ENCODE peak calls at places on chromosomes 12 and 14, in six cellular contexts. One of them, this sample, is unnamed.

GRCh38 chr12:119296535-119296934 is 38.0 kb upstream of the CCDC60 start:
- DNase-seq in ovary: no peak
- DNase-seq in thyroid gland: no peak
- DNase-seq in prostate gland: peak
- DNase-seq in IMR-90: no peak
- DNase-seq in tibial nerve: no peak
- DNase-seq in this sample: no peak

GRCh38 chr12:49558526-49558925 is 9.4 kb downstream of the MCRS1 start:
- DNase-seq in ovary: no peak
- DNase-seq in thyroid gland: no peak
- DNase-seq in IMR-90: no peak
- DNase-seq in prostate gland: no peak
- DNase-seq in tibial nerve: no peak
- DNase-seq in this sample: no peak

GRCh38 chr14:38987781-38988180 is 115.3 kb downstream of the SEC23A start:
- DNase-seq in tibial nerve: no peak
- DNase-seq in IMR-90: no peak
- DNase-seq in thyroid gland: no peak
- DNase-seq in prostate gland: no peak
- DNase-seq in ovary: no peak
- DNase-seq in this sample: no peak

GRCh38 chr12:27273114-27273513 is 29.0 kb downstream of the STK38L start:
- DNase-seq in IMR-90: no peak
- DNase-seq in tibial nerve: no peak
- DNase-seq in prostate gland: no peak
- DNase-seq in thyroid gland: no peak
- DNase-seq in ovary: no peak
- DNase-seq in this sample: no peak

GRCh38 chr14:29637406-29637805 is 290.2 kb downstream of the PRKD1 start:
- DNase-seq in thyroid gland: peak
- DNase-seq in IMR-90: peak
- DNase-seq in tibial nerve: peak
- DNase-seq in prostate gland: peak
- DNase-seq in ovary: peak
- DNase-seq in this sample: peak

GRCh38 chr12:14618990-14619389 is 51.3 kb upstream of the PLBD1 start:
- DNase-seq in IMR-90: peak
- DNase-seq in ovary: no peak
- DNase-seq in prostate gland: no peak
- DNase-seq in thyroid gland: no peak
- DNase-seq in tibial nerve: no peak
- DNase-seq in this sample: no peak

GRCh38 chr12:82524020-82524419 is 162.7 kb upstream of the TMTC2 start:
- DNase-seq in IMR-90: no peak
- DNase-seq in thyroid gland: no peak
- DNase-seq in prostate gland: no peak
- DNase-seq in ovary: no peak
- DNase-seq in tibial nerve: no peak
- DNase-seq in this sample: no peak

GRCh38 chr12:91923864-91924263 is 221.8 kb downstream of the BTG1 start:
- DNase-seq in ovary: peak
- DNase-seq in prostate gland: no peak
- DNase-seq in IMR-90: no peak
- DNase-seq in tibial nerve: no peak
- DNase-seq in thyroid gland: no peak
- DNase-seq in this sample: no peak

GRCh38 chr12:104424955-104425354 is 31.8 kb upstream of the CHST11 start:
- DNase-seq in prostate gland: no peak
- DNase-seq in IMR-90: no peak
- DNase-seq in thyroid gland: no peak
- DNase-seq in tibial nerve: no peak
- DNase-seq in ovary: no peak
- DNase-seq in this sample: no peak

GRCh38 chr12:24198936-24199644 is 249.6 kb upstream of the SOX5 start:
- DNase-seq in ovary: no peak
- DNase-seq in prostate gland: no peak
- DNase-seq in thyroid gland: no peak
- DNase-seq in tibial nerve: no peak
- DNase-seq in IMR-90: no peak
- DNase-seq in this sample: no peak

GRCh38 chr12:49092086-49092815 is 2.4 kb downstream of the DHH start:
- DNase-seq in tibial nerve: peak
- DNase-seq in IMR-90: peak
- DNase-seq in thyroid gland: peak
- DNase-seq in prostate gland: no peak
- DNase-seq in ovary: peak
- DNase-seq in this sample: peak

GRCh38 chr14:100539319-100539645 is 47.9 kb downstream of the BEGAIN start:
- DNase-seq in thyroid gland: no peak
- DNase-seq in tibial nerve: no peak
- DNase-seq in ovary: no peak
- DNase-seq in prostate gland: no peak
- DNase-seq in IMR-90: no peak
- DNase-seq in this sample: no peak

GRCh38 chr14:69154779-69155178 is 1.9 kb upstream of the DCAF5 start:
- DNase-seq in prostate gland: no peak
- DNase-seq in tibial nerve: no peak
- DNase-seq in IMR-90: no peak
- DNase-seq in thyroid gland: peak
- DNase-seq in ovary: no peak
- DNase-seq in this sample: no peak

GRCh38 chr14:103749452-103749851 is 33.8 kb downstream of the ZFYVE21 start:
- DNase-seq in IMR-90: no peak
- DNase-seq in tibial nerve: no peak
- DNase-seq in thyroid gland: no peak
- DNase-seq in ovary: no peak
- DNase-seq in prostate gland: no peak
- DNase-seq in this sample: no peak

GRCh38 chr14:99792551-99793212 is 531 bp upstream of the EML1 start:
- DNase-seq in IMR-90: peak
- DNase-seq in prostate gland: peak
- DNase-seq in tibial nerve: no peak
- DNase-seq in ovary: no peak
- DNase-seq in thyroid gland: peak
- DNase-seq in this sample: no peak

GRCh38 chr12:129635003-129635685 is 268.7 kb downstream of the TMEM132D start:
- DNase-seq in tibial nerve: no peak
- DNase-seq in IMR-90: no peak
- DNase-seq in prostate gland: no peak
- DNase-seq in thyroid gland: no peak
- DNase-seq in ovary: no peak
- DNase-seq in this sample: no peak

GRCh38 chr12:14768823-14769405 is 34.4 kb downstream of the WBP11 start:
- DNase-seq in tibial nerve: no peak
- DNase-seq in prostate gland: no peak
- DNase-seq in thyroid gland: peak
- DNase-seq in ovary: peak
- DNase-seq in IMR-90: peak
- DNase-seq in this sample: no peak

GRCh38 chr14:72792051-72792788 is 101.7 kb downstream of the DPF3 start:
- DNase-seq in tibial nerve: no peak
- DNase-seq in prostate gland: no peak
- DNase-seq in IMR-90: no peak
- DNase-seq in thyroid gland: no peak
- DNase-seq in ovary: peak
- DNase-seq in this sample: peak

GRCh38 chr14:70808402-70809237 is 693 bp downstream of the MAP3K9 start:
- DNase-seq in IMR-90: no peak
- DNase-seq in tibial nerve: no peak
- DNase-seq in thyroid gland: peak
- DNase-seq in ovary: peak
- DNase-seq in prostate gland: peak
- DNase-seq in this sample: no peak

GRCh38 chr12:54032627-54033100 is at the start of gene HOXC5:
- DNase-seq in thyroid gland: peak
- DNase-seq in tibial nerve: peak
- DNase-seq in ovary: peak
- DNase-seq in IMR-90: peak
- DNase-seq in prostate gland: peak
- DNase-seq in this sample: no peak

GRCh38 chr14:64201931-64202330 is 92.2 kb downstream of the ESR2 start:
- DNase-seq in prostate gland: no peak
- DNase-seq in thyroid gland: no peak
- DNase-seq in tibial nerve: no peak
- DNase-seq in IMR-90: no peak
- DNase-seq in ovary: no peak
- DNase-seq in this sample: no peak

GRCh38 chr12:111034911-111035577 is 114.7 kb upstream of the MYL2 start:
- DNase-seq in tibial nerve: no peak
- DNase-seq in prostate gland: no peak
- DNase-seq in thyroid gland: peak
- DNase-seq in IMR-90: no peak
- DNase-seq in ovary: no peak
- DNase-seq in this sample: no peak

GRCh38 chr14:89544636-89545301 is 127.7 kb upstream of the FOXN3 start:
- DNase-seq in IMR-90: peak
- DNase-seq in thyroid gland: no peak
- DNase-seq in ovary: no peak
- DNase-seq in prostate gland: no peak
- DNase-seq in tibial nerve: no peak
- DNase-seq in this sample: no peak

DNA sequence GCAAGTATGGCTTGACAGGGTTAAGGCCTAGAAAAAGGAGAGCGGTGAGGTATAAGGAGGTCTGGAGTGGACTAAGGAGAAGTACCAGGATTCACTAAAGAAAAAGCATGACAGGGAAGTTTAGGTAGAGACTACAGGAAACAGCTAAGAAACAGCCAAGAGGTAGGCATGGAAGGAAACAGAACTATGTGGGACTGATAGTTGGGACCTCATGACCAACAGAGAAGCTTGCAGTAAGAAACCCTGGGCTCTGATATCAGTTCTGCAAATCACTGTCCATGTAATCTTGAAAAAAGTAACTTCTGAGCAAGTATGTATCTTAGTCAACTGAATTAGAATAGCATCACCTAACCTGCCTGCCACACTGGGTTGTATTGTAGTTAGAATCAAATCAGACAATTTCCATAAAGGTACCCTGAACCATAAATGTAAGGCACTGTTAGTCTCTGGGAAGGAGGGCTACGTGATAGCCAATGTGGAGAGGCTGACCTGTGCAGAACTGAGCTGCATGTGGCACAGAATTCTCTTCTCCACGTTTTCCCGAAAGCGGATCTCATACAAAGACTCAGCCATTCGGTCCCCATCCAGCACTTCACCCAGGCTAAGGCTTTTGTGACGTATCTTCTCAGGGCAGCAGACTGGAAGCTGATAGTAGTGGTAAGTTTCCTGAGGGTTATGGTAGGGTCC is 912 bp downstream of the TM9SF1 start:
- DNase-seq in thyroid gland: no peak
- DNase-seq in ovary: no peak
- DNase-seq in IMR-90: no peak
- DNase-seq in tibial nerve: no peak
- DNase-seq in prostate gland: no peak
- DNase-seq in this sample: no peak
- H3K27ac ChIP-seq in thyroid gland: peak
- H3K27ac ChIP-seq in ovary: no peak
- H3K27ac ChIP-seq in IMR-90: no peak
- H3K27ac ChIP-seq in tibial nerve: peak
- H3K27ac ChIP-seq in prostate gland: peak
- H3K27ac ChIP-seq in this sample: peak

DNA sequence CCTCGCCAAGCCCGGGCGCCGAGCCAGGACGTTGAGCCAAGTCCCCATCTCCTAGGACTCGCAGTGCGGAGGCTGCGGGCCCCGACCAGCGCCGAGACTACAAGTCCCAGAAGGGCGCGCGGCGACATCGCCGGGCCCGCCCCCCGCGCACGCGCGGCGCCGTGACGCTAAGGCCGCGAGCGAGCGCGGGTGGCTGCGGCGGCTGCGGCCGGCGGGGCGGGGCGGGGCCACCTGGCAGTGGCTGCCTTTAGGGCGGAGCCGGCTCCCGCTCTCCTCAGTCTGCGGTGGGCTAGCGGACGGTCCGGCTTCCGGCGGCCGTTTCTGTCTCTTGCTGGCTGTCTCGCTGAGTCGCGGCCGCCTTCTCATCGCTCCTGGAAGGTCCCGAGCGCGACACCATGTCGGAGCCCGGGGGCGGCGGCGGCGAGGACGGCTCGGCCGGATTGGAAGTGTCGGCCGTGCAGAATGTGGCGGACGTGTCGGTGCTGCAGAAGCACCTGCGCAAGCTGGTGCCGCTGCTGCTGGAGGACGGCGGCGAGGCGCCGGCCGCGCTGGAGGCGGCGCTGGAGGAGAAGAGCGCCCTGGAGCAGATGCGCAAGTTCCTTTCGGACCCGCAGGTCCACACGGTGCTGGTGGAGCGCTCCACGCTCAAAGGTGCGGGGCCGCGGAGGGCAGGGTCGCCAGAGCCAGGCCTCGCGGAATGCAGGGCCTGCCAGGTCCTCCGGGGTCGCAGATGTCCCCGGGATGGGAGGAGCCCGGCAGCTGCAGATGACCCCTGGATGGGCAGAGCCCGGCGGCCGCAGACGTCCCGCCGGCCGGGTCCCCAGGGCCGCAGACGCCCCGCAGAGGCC is at the start of gene DYNC1H1:
- DNase-seq in ovary: peak
- DNase-seq in IMR-90: peak
- DNase-seq in thyroid gland: peak
- DNase-seq in tibial nerve: peak
- DNase-seq in prostate gland: peak
- DNase-seq in this sample: peak
- H3K4me3 ChIP-seq in ovary: peak
- H3K4me3 ChIP-seq in IMR-90: peak
- H3K4me3 ChIP-seq in thyroid gland: peak
- H3K4me3 ChIP-seq in tibial nerve: peak
- H3K4me3 ChIP-seq in prostate gland: peak
- H3K4me3 ChIP-seq in this sample: peak

DNA sequence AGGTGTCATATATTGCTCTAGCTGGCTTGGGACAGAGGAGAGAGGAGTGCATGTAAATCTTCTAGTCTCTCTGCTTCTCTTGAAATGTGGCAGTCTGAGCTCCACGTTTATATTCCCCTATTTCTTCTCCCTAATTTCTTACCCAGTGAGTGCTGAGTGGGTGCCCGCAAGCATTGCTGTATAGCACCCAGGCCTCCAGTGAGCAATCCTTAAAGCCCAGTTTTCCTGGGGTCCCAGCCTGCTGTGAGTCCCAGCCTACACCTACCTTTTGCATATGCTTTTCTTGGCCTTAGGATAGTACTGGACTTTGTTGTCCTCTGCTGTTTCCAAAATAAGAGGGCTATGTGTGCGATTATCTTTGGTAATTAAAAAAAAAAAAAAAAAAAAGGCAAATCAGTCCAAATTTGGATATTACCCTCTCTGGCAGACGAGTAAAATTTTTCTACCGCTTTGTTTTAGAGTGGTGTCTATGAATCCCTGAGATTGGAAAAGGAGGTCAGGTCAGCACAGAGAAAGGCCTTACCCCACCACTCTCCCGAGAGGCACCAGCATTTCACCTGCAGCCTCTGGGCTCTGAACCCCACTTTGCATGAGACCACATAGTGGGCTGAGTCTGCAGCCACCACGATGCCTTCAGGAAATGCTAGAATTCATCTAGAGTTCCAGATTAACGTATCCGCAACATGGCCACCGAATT is 1.1 kb downstream of the MGST1 start:
- DNase-seq in prostate gland: no peak
- DNase-seq in thyroid gland: no peak
- DNase-seq in tibial nerve: no peak
- DNase-seq in IMR-90: peak
- DNase-seq in ovary: no peak
- DNase-seq in this sample: no peak
- TF ChIP-seq POLR2A in prostate gland: no peak
- TF ChIP-seq POLR2A in thyroid gland: peak
- TF ChIP-seq POLR2A in tibial nerve: no peak
- TF ChIP-seq POLR2A in IMR-90: no peak
- TF ChIP-seq POLR2A in ovary: no peak
- TF ChIP-seq POLR2A in this sample: no peak

GRCh38 chr12:4099276-4099675 is 174.3 kb upstream of the CCND2 start:
- DNase-seq in prostate gland: no peak
- DNase-seq in thyroid gland: no peak
- DNase-seq in IMR-90: no peak
- DNase-seq in tibial nerve: no peak
- DNase-seq in ovary: no peak
- DNase-seq in this sample: no peak
- H3K27ac ChIP-seq in prostate gland: no peak
- H3K27ac ChIP-seq in thyroid gland: no peak
- H3K27ac ChIP-seq in IMR-90: no peak
- H3K27ac ChIP-seq in tibial nerve: no peak
- H3K27ac ChIP-seq in ovary: no peak
- H3K27ac ChIP-seq in this sample: no peak